ENCODE peak calls at places on chromosome 6, in seven cellular contexts. Q, Z, D, S, V, M and F are unnamed samples.

GRCh38 chr6:5121479-5121878 is 36.3 kb downstream of the PPP1R3G start:
- DNase-seq in M (no peak), S (no peak), V (no peak), D (no peak), Z (no peak), Q (no peak), F (no peak)

GRCh38 chr6:138454976-138455706 is 44.2 kb downstream of the NHSL1 start:
- DNase-seq in Q (no peak), S (peak; percentile 22), M (no peak), D (no peak), Z (no peak), V (no peak), F (no peak)

GRCh38 chr6:20647585-20647984 is 113.3 kb downstream of the CDKAL1 start:
- DNase-seq in D (no peak), Q (no peak), S (no peak), M (no peak), Z (no peak), V (no peak), F (no peak)

GRCh38 chr6:1263039-1263849 is 48.7 kb upstream of the FOXQ1 start:
- DNase-seq in V (no peak), Z (no peak), S (no peak), M (peak; percentile 44), Q (no peak), D (no peak), F (no peak)

GRCh38 chr6:34916348-34916967 is 27.4 kb downstream of the ANKS1A start:
- DNase-seq in Z (no peak), V (no peak), M (no peak), D (no peak), S (no peak), Q (no peak), F (no peak)

GRCh38 chr6:31402324-31403282 is 792 bp upstream of the MICA start:
- DNase-seq in Q (no peak), S (peak; percentile 51), D (peak; percentile 54), V (no peak), Z (no peak), M (no peak), F (no peak)

GRCh38 chr6:12403946-12404647 is 113.9 kb downstream of the EDN1 start:
- DNase-seq in Z (no peak), S (peak; percentile 71), Q (no peak), M (no peak), D (no peak), V (no peak), F (no peak)

GRCh38 chr6:12751694-12752304 is 35.2 kb downstream of the PHACTR1 start:
- DNase-seq in M (peak; percentile 40), Z (peak; percentile 59), V (no peak), D (peak; percentile 58), Q (peak; percentile 76), S (peak; percentile 31), F (no peak)

GRCh38 chr6:149233056-149233715 is 84.3 kb upstream of the TAB2 start:
- DNase-seq in S (peak; percentile 87), D (no peak), Z (no peak), M (no peak), V (no peak), Q (no peak), F (no peak)

GRCh38 chr6:42363906-42364859 is 87.5 kb downstream of the TRERF1 start:
- DNase-seq in D (no peak), S (no peak), Q (no peak), M (no peak), Z (no peak), V (no peak), F (no peak)

GRCh38 chr6:44712353-44713147 is 325.0 kb downstream of the CDC5L start:
- DNase-seq in V (no peak), D (no peak), M (no peak), S (no peak), Q (no peak), Z (no peak), F (peak; percentile 1)

GRCh38 chr6:68343901-68344300 is 291.2 kb upstream of the ADGRB3 start:
- DNase-seq in Q (peak; percentile 80), Z (no peak), D (peak; percentile 75), V (peak; percentile 50), S (peak; percentile 71), M (peak; percentile 7), F (peak; percentile 55)